ENCODE peak calls at places on chromosomes 7 and 10, in six cellular contexts. A is astrocyte of the spinal cord, Z is endodermal cell, T is AG09319, G is MCF 10A, Y is cardiac fibroblast. Q is an unnamed sample.

GRCh38 chr7:259751-260405 is 30.1 kb upstream of the FOXL3 start:
- DNase-seq in G (no peak), A (no peak), Z (no peak), T (no peak), Y (no peak), Q (no peak)

GRCh38 chr7:49703876-49704275 is 69.6 kb upstream of the VWC2 start:
- DNase-seq in A (no peak), T (no peak), Y (no peak), G (no peak), Z (no peak), Q (no peak)

GRCh38 chr10:131663411-131663810 is 237.4 kb upstream of the PPP2R2D start:
- DNase-seq in T (no peak), Z (no peak), G (no peak), A (no peak), Y (no peak), Q (no peak)

GRCh38 chr10:13400196-13400965 is 52.3 kb upstream of the SEPHS1 start:
- DNase-seq in T (no peak), A (no peak), Y (no peak), Z (no peak), G (no peak), Q (no peak)

GRCh38 chr7:157670490-157671357 is 333.9 kb downstream of the DNAJB6 start:
- DNase-seq in A (no peak), Z (peak), T (no peak), Y (no peak), G (no peak), Q (no peak)

GRCh38 chr10:17547026-17547425 is 70.1 kb downstream of the HACD1 start:
- DNase-seq in A (peak), G (no peak), T (no peak), Y (no peak), Z (no peak), Q (no peak)

GRCh38 chr10:65341323-65341922 is 1584.4 kb upstream of the LRRTM3 start:
- DNase-seq in T (no peak), Z (no peak), A (peak), Y (peak), G (peak), Q (peak)

GRCh38 chr7:99672571-99672970 is 7.2 kb downstream of the CYP3A5 start:
- DNase-seq in Y (no peak), T (no peak), A (no peak), G (no peak), Z (no peak), Q (no peak)

GRCh38 chr10:6476989-6477388 is 103.1 kb downstream of the PRKCQ start:
- DNase-seq in Y (no peak), G (no peak), A (no peak), Z (no peak), T (no peak), Q (peak)

GRCh38 chr7:111198255-111198654 is 107.3 kb downstream of the LRRN3 start:
- DNase-seq in Z (no peak), T (peak), Y (peak), G (peak), A (peak), Q (peak)

GRCh38 chr10:30542001-30542861 is 87.3 kb downstream of the LYZL2 start:
- DNase-seq in T (no peak), A (no peak), G (no peak), Y (peak), Z (no peak), Q (no peak)

GRCh38 chr10:95664543-95664942 is 8.0 kb upstream of the ALDH18A1 start:
- DNase-seq in G (no peak), Y (peak), T (no peak), Z (no peak), A (peak), Q (no peak)

GRCh38 chr10:21993360-21994001 is 10.0 kb downstream of the DNAJC1 start:
- DNase-seq in Y (peak), T (no peak), G (peak), Z (no peak), A (peak), Q (no peak)

GRCh38 chr7:26723140-26723539 is 141.2 kb downstream of the SKAP2 start:
- DNase-seq in G (no peak), Z (peak), T (no peak), Y (no peak), A (no peak), Q (no peak)

GRCh38 chr7:99270702-99271101 is 1.9 kb upstream of the MYH16 start:
- DNase-seq in A (no peak), T (no peak), Z (peak), G (no peak), Y (no peak), Q (no peak)

GRCh38 chr10:84026821-84027257 is 112.5 kb upstream of the GHITM start:
- DNase-seq in Y (peak), A (no peak), Z (peak), G (peak), T (no peak), Q (no peak)

GRCh38 chr10:127071126-127071525 is 125.3 kb downstream of the INSYN2A start:
- DNase-seq in A (no peak), G (no peak), T (no peak), Z (no peak), Y (no peak), Q (no peak)

GRCh38 chr7:50274361-50274760 is 30.2 kb upstream of the IKZF1 start:
- DNase-seq in Y (no peak), T (no peak), Z (no peak), A (no peak), G (no peak), Q (no peak)

GRCh38 chr7:47792521-47793121 is 155.6 kb downstream of the PKD1L1 start:
- DNase-seq in G (peak), T (no peak), Y (peak), A (no peak), Z (no peak), Q (no peak)

GRCh38 chr7:18401757-18402156 is 93.8 kb upstream of the HDAC9 start:
- DNase-seq in Z (no peak), Y (no peak), T (no peak), A (no peak), G (no peak), Q (no peak)

GRCh38 chr10:43355749-43356371 is 15.6 kb upstream of the FXYD4 start:
- DNase-seq in T (no peak), Z (no peak), Y (peak), A (no peak), G (peak), Q (peak)

GRCh38 chr7:21903074-21903786 is 42.5 kb downstream of the CDCA7L start:
- DNase-seq in Y (peak), G (peak), A (no peak), T (no peak), Z (no peak), Q (no peak)

DNA sequence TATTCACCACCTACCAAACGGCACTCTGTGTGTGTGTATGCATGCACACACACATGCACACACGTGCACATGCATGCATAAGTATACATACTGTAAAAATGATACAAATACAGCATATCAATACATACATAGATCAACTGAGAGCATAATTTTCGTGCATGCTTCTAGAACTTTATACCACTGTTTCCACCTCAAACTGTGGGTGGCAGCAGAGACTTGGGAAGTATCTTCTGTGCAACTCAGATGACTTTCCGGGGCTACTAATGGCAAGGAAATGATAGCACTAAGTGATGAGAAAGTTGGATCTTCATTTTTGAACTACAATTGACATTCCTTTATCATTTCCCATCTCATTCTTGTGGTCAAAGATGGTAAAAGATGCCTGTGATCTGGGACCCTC is 570.7 kb downstream of the REEP3 start:
- DNase-seq in Y (peak), T (no peak), A (no peak), Z (peak), G (peak), Q (no peak)
- TF ChIP-seq CTCF in Y (peak), T (no peak), A (peak), Z (peak), G (peak), Q (peak)

DNA sequence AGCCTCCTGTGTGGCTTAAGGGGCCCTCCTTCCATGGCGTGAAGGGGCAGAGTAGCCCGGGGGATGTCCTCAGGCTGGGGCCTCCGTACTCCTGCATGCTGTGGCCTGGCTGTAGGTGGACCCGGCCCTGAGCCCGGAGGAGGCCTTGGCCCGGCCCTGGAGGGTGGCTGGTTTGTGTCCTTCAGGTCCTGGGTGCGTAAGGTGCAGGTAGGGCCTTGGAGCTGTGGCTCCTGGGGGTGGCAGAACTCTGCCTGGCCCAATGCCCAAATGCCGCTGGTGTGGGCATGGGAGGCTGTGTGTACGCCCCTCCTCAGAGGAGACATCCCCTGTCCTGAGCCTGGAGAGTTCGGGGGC is 26.9 kb upstream of the AMZ1 start:
- DNase-seq in G (no peak), Y (no peak), T (no peak), A (no peak), Z (no peak), Q (no peak)
- TF ChIP-seq CTCF in G (no peak), Y (no peak), T (no peak), A (no peak), Z (peak), Q (no peak)

GRCh38 chr7:5423272-5423843 is at the start of gene TNRC18:
- DNase-seq in G (no peak), T (no peak), Y (no peak), Z (no peak), A (no peak), Q (no peak)
- TF ChIP-seq CTCF in G (no peak), T (no peak), Y (no peak), Z (no peak), A (no peak), Q (no peak)

DNA sequence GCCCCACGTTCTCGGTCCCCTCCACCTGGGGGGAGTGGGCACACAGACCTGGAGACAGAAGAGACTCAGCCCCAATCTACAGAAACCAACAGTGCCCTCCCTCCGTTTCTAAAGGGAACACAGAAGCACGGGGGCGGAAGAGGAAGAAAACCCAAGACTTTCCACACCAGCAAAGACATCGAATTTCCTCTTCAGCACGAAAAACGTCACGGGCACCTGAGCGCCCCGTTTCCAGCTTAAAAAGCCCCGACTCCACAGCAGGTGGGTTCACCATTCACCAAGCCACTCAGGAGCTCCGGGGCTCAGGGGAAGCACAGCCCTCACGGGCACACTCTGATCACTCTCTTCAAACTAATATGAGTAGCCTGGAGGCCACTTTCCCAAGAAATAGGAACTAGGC is 19.6 kb downstream of the NUDT1 start:
- DNase-seq in A (no peak), G (no peak), T (no peak), Y (no peak), Z (no peak), Q (no peak)
- TF ChIP-seq CTCF in A (no peak), G (no peak), T (no peak), Y (no peak), Z (no peak), Q (no peak)

GRCh38 chr7:121961491-121961890 is 88.5 kb downstream of the PTPRZ1 start:
- DNase-seq in G (no peak), A (no peak), Y (no peak), T (no peak), Z (no peak), Q (no peak)

GRCh38 chr7:121966538-121967332 is 93.8 kb downstream of the PTPRZ1 start:
- DNase-seq in G (no peak), Y (no peak), Z (no peak), T (no peak), A (no peak), Q (no peak)

DNA sequence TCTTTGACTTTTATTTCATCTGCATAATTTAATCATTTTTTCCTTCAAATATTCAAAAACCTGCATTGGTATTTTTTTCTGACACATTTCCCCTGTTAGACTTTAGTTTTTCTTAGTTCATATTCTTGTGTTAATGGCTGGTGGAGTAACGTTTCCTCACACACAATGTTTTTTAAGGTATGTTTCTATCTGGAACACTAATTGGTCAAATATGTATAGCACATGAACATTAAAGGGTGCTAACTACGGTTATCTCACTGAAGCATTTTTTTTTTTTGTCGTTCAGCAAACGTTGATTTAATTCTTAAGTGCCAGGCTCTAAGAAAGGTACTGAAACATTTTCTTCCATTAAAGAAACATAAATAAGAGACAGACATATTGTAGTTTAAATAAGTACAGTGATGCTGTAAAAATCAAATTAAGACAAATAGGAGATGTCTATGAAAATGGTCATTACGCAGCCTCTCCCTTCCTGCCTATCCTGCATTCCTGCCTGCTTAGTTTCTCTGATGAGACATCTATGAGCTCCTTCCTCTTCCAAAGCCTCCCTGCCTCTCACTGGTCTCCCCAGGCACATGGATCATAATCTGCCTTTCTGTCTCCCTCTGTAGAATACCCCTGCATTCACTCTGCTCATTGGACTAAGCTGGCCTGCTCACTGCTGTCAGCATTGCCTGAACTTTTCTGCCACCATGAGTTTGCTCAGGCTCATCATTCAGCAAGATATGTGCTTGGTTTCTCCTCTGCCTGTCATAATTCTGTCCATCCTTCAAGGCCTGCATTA is 87.9 kb downstream of the PTPRZ1 start:
- DNase-seq in Y (peak), A (peak), G (peak), T (peak), Z (peak), Q (peak)
- TF ChIP-seq CTCF in Y (no peak), A (peak), G (peak), T (no peak), Z (no peak), Q (peak)